ENCODE peak calls at places on chromosomes 12 and 14, in six cellular contexts. I is smooth muscle cell of the brain vasculature, C is B cell, Z is anterior cingulate cortex, T is amniotic stem cell, L is myocyte. B is an unnamed sample.

GRCh38 chr12:75917083-75917482 is 114.5 kb downstream of the PHLDA1 start:
- DNase-seq in C (no peak), L (no peak), Z (no peak), I (no peak), T (no peak), B (no peak)

GRCh38 chr14:96194657-96195431 is 9.8 kb upstream of the BDKRB2 start:
- DNase-seq in I (no peak), C (no peak), Z (no peak), T (no peak), L (peak), B (no peak)

GRCh38 chr12:124833693-124834122 is 30.0 kb downstream of the SCARB1 start:
- DNase-seq in C (no peak), T (no peak), I (peak), L (no peak), Z (no peak), B (no peak)

GRCh38 chr12:92141585-92142244 is 3.9 kb downstream of the BTG1 start:
- DNase-seq in C (no peak), Z (no peak), I (no peak), T (no peak), L (peak), B (no peak)

GRCh38 chr12:117167769-117168168 is 22.5 kb downstream of the FBXO21 start:
- DNase-seq in L (no peak), C (no peak), Z (no peak), T (no peak), I (no peak), B (no peak)

GRCh38 chr14:75435473-75435872 is 7.7 kb downstream of the JDP2 start:
- DNase-seq in L (no peak), Z (no peak), T (no peak), I (no peak), C (no peak), B (no peak)

GRCh38 chr12:57842342-57843294 is 3.9 kb downstream of the CTDSP2 start:
- DNase-seq in Z (no peak), C (no peak), T (no peak), L (no peak), I (no peak), B (no peak)

GRCh38 chr12:30774599-30774998 is 19.8 kb upstream of the CAPRIN2 start:
- DNase-seq in C (no peak), Z (no peak), I (no peak), T (no peak), L (no peak), B (no peak)

GRCh38 chr14:31084385-31084784 is 58.2 kb upstream of the STRN3 start:
- DNase-seq in T (no peak), C (peak), I (no peak), L (no peak), Z (no peak), B (no peak)

GRCh38 chr14:79136437-79137430 is 966.6 kb downstream of the NRXN3 start:
- DNase-seq in Z (no peak), L (no peak), T (no peak), I (no peak), C (no peak), B (no peak)

GRCh38 chr14:28305938-28306337 is 460.6 kb upstream of the FOXG1 start:
- DNase-seq in I (no peak), L (no peak), C (no peak), T (no peak), Z (no peak), B (no peak)

GRCh38 chr12:72261885-72262284 is 10.3 kb upstream of the TRHDE start:
- DNase-seq in T (no peak), I (no peak), L (no peak), C (no peak), Z (no peak), B (no peak)

GRCh38 chr12:124603910-124604775 is 36.7 kb upstream of the NCOR2 start:
- DNase-seq in I (no peak), T (no peak), L (no peak), C (no peak), Z (no peak), B (no peak)

GRCh38 chr14:42533476-42533875 is 926.8 kb downstream of the LRFN5 start:
- DNase-seq in I (no peak), Z (no peak), C (no peak), T (no peak), L (no peak), B (no peak)

GRCh38 chr12:7934560-7935463 is 1.2 kb downstream of the SLC2A3 start:
- DNase-seq in T (no peak), Z (no peak), L (no peak), I (no peak), C (no peak), B (no peak)

GRCh38 chr12:103908246-103908541 is 22.0 kb upstream of the HSP90B1 start:
- DNase-seq in T (no peak), L (no peak), I (no peak), Z (no peak), C (no peak), B (no peak)

GRCh38 chr12:19273482-19274330 is 144.2 kb downstream of the PLEKHA5 start:
- DNase-seq in C (no peak), T (peak), Z (no peak), I (peak), L (peak), B (peak)

GRCh38 chr12:20950248-20950647 is 139.7 kb downstream of the SLCO1B3 start:
- DNase-seq in C (no peak), L (peak), Z (no peak), T (no peak), I (peak), B (no peak)

GRCh38 chr12:118922405-118922804 is 58.9 kb upstream of the SRRM4 start:
- DNase-seq in Z (no peak), L (no peak), I (no peak), C (no peak), T (no peak), B (no peak)

GRCh38 chr14:101721951-101722661 is 39.4 kb upstream of the PPP2R5C start:
- DNase-seq in L (no peak), Z (no peak), I (no peak), T (no peak), C (no peak), B (peak)

GRCh38 chr12:91781114-91781513 is 364.5 kb downstream of the BTG1 start:
- DNase-seq in Z (no peak), T (no peak), C (no peak), I (no peak), L (peak), B (no peak)

GRCh38 chr12:66548338-66549049 is 130.4 kb downstream of the GRIP1 start:
- DNase-seq in L (no peak), Z (no peak), I (no peak), T (no peak), C (no peak), B (no peak)

GRCh38 chr12:72031066-72031465 is 92.4 kb downstream of the TPH2 start:
- DNase-seq in T (no peak), L (no peak), C (no peak), I (no peak), Z (no peak), B (no peak)

GRCh38 chr12:107379852-107380567 is 286.7 kb upstream of the CRY1 start:
- DNase-seq in Z (no peak), C (no peak), T (no peak), L (no peak), I (no peak), B (no peak)

GRCh38 chr12:64583395-64584172 is 26.7 kb upstream of the RASSF3 start:
- DNase-seq in I (no peak), T (no peak), Z (no peak), L (no peak), C (no peak), B (no peak)

GRCh38 chr14:22780941-22781605 is 14.6 kb downstream of the OXA1L start:
- DNase-seq in I (no peak), C (no peak), T (no peak), Z (no peak), L (peak), B (no peak)

GRCh38 chr14:61839452-61839851 is 77.2 kb downstream of the SNAPC1 start:
- DNase-seq in T (no peak), Z (no peak), I (no peak), L (no peak), C (no peak), B (no peak)

GRCh38 chr12:26749781-26750180 is 83.2 kb downstream of the ITPR2 start:
- DNase-seq in L (no peak), I (no peak), T (no peak), Z (no peak), C (no peak), B (no peak)

B was measured in effector memory CD8-positive, alpha-beta T cell.